ENCODE peak calls at places on chromosomes 13 and 19, in seven cellular contexts. K, F, P, J, D, V and Q are unnamed samples.

GRCh38 chr19:56132316-56132822 is 8.7 kb upstream of the ZNF444 start:
- DNase-seq in K (no peak), F (no peak), P (peak; percentile 67), J (no peak), D (peak; percentile 41), V (no peak), Q (peak; percentile 75)

GRCh38 chr19:14843169-14843568 is 5.6 kb downstream of the OR7A10 start:
- DNase-seq in K (no peak), F (no peak), P (no peak), J (no peak), D (no peak), V (no peak), Q (no peak)

GRCh38 chr13:31538067-31539042 is 201.0 kb upstream of the RXFP2 start:
- DNase-seq in K (no peak), F (no peak), P (peak; percentile 30), J (no peak), D (no peak), V (no peak), Q (peak; percentile 26)

GRCh38 chr13:92716749-92717148 is 509.9 kb upstream of the GPC6 start:
- DNase-seq in K (no peak), F (no peak), P (peak; percentile 14), J (no peak), D (no peak), V (no peak), Q (peak; percentile 24)

GRCh38 chr13:82766732-82767321 is 1115.4 kb downstream of the SLITRK1 start:
- DNase-seq in K (no peak), F (no peak), P (no peak), J (no peak), D (no peak), V (no peak), Q (no peak)

GRCh38 chr13:97535619-97536018 is 101.7 kb downstream of the RAP2A start:
- DNase-seq in K (no peak), F (no peak), P (peak; percentile 4), J (no peak), D (no peak), V (no peak), Q (no peak)

GRCh38 chr19:46716013-46716671 is 772 bp downstream of the PRKD2 start:
- DNase-seq in K (no peak), F (no peak), P (no peak), J (no peak), D (no peak), V (no peak), Q (no peak)

GRCh38 chr19:38868551-38868950 is 9.5 kb downstream of the RINL start:
- DNase-seq in K (no peak), F (no peak), P (no peak), J (no peak), D (no peak), V (no peak), Q (no peak)

GRCh38 chr19:44927746-44928145 is 13.3 kb downstream of the APOC1 start:
- DNase-seq in K (no peak), F (no peak), P (no peak), J (no peak), D (no peak), V (no peak), Q (peak; percentile 77)

GRCh38 chr19:10189631-10190425 is 4.9 kb downstream of the DNMT1 start:
- DNase-seq in K (no peak), F (no peak), P (no peak), J (no peak), D (no peak), V (no peak), Q (no peak)

GRCh38 chr13:64538711-64539110 is 2691.4 kb downstream of the PCDH9 start:
- DNase-seq in K (no peak), F (no peak), P (no peak), J (no peak), D (no peak), V (no peak), Q (peak; percentile 36)